ENCODE peak calls at places on chromosomes 5 and 9, in nine cellular contexts. K is epithelial cell of prostate; R is H9; P is IMR-90; J is OCI-LY7; F is neuronal stem cell; O is left lung; I is tibial nerve; D is CD4-positive, alpha-beta T cell. Z is an unnamed sample.
A peak's percentile ranks its signal among the peaks of the same experiment; 100 is the strongest.

GRCh38 chr9:7144265-7145046 is 386.7 kb downstream of the KDM4C start:
- DNase-seq in F (no peak), O (no peak), P (no peak), J (no peak), R (no peak), I (no peak), K (no peak), D (no peak), Z (no peak)

GRCh38 chr5:41883243-41883642 is 13.0 kb upstream of the OXCT1 start:
- DNase-seq in F (no peak), J (no peak), K (no peak), I (no peak), R (no peak), O (no peak), D (no peak), P (no peak), Z (no peak)

GRCh38 chr5:82396871-82397514 is 118.8 kb upstream of the RPS23 start:
- DNase-seq in D (no peak), P (peak; percentile 99), I (peak; percentile 61), F (no peak), O (peak; percentile 83), R (no peak), K (peak; percentile 93), J (no peak), Z (peak; percentile 2)

GRCh38 chr9:109014267-109015025 is 1.1 kb upstream of the CTNNAL1 start:
- DNase-seq in J (no peak), F (no peak), I (no peak), D (no peak), K (no peak), P (peak; percentile 78), R (no peak), O (no peak), Z (no peak)

GRCh38 chr9:137607141-137607857 is 1.8 kb downstream of the ARRDC1 start:
- DNase-seq in D (no peak), I (no peak), J (no peak), P (peak; percentile 33), O (no peak), K (no peak), F (no peak), R (no peak), Z (no peak)

GRCh38 chr5:89313804-89314588 is 431.0 kb upstream of the MEF2C start:
- DNase-seq in I (no peak), P (peak; percentile 96), O (no peak), J (peak; percentile 3), R (no peak), K (peak; percentile 66), F (no peak), D (no peak), Z (no peak)

GRCh38 chr5:31280210-31280609 is 86.7 kb downstream of the CDH6 start:
- DNase-seq in J (no peak), I (no peak), K (no peak), F (no peak), D (no peak), O (no peak), P (peak; percentile 37), R (no peak), Z (no peak)

GRCh38 chr5:38105231-38105570 is 153.2 kb upstream of the EGFLAM start:
- DNase-seq in O (no peak), K (no peak), P (no peak), J (no peak), R (peak; percentile 41), I (no peak), F (no peak), D (no peak), Z (no peak)

GRCh38 chr5:83374547-83374946 is 97.0 kb upstream of the VCAN start:
- DNase-seq in D (no peak), O (no peak), K (no peak), I (peak; percentile 63), F (no peak), P (peak; percentile 67), R (no peak), J (no peak), Z (no peak)

GRCh38 chr5:124935060-124935459 is 188.6 kb upstream of the ZNF608 start:
- DNase-seq in F (no peak), R (no peak), P (no peak), K (no peak), D (no peak), J (peak; percentile 82), I (no peak), O (no peak), Z (no peak)

GRCh38 chr9:16039988-16040761 is 487.3 kb downstream of the CCDC171 start:
- DNase-seq in J (no peak), F (peak; percentile 66), R (peak; percentile 48), O (no peak), I (no peak), K (no peak), D (no peak), P (peak; percentile 81), Z (no peak)

GRCh38 chr9:111993319-111993718 is 96.7 kb downstream of the UGCG start:
- DNase-seq in R (no peak), K (no peak), D (no peak), J (no peak), I (no peak), O (no peak), F (no peak), P (no peak), Z (no peak)

GRCh38 chr5:74281191-74281590 is 359.3 kb downstream of the ENC1 start:
- DNase-seq in O (no peak), D (no peak), I (no peak), K (no peak), F (no peak), P (no peak), J (no peak), R (no peak), Z (no peak)

GRCh38 chr5:10232386-10232785 is 17.3 kb downstream of the ATPSCKMT start:
- DNase-seq in J (no peak), P (no peak), D (no peak), R (no peak), I (no peak), K (no peak), F (no peak), O (no peak), Z (no peak)

GRCh38 chr5:138033275-138033808 is 463 bp upstream of the FAM13B start:
- DNase-seq in J (no peak), O (no peak), K (no peak), P (no peak), I (peak; percentile 17), R (no peak), F (no peak), D (no peak), Z (no peak)

GRCh38 chr5:171596391-171596878 is 177.0 kb downstream of the FGF18 start:
- DNase-seq in P (peak; percentile 94), J (no peak), D (no peak), K (no peak), F (no peak), R (peak; percentile 68), O (peak; percentile 74), I (no peak), Z (no peak)

GRCh38 chr5:74598731-74599624 is 41.5 kb downstream of the ENC1 start:
- DNase-seq in R (no peak), F (no peak), D (no peak), J (no peak), O (no peak), P (peak; percentile 75), I (no peak), K (no peak), Z (no peak)

GRCh38 chr5:14223372-14223771 is 80.2 kb downstream of the TRIO start:
- DNase-seq in R (no peak), O (no peak), J (peak; percentile 67), K (no peak), D (no peak), I (no peak), F (no peak), P (no peak), Z (no peak)
- H3K27ac ChIP-seq in R (no peak overlapping the region), O (no peak overlapping the region), J (peak overlapping the region; percentile 66), K (no peak overlapping the region), D (no peak overlapping the region), I (no peak overlapping the region), F (no peak overlapping the region), P (peak overlapping the region; percentile 7), Z (no peak overlapping the region)

GRCh38 chr9:38091310-38092199 is 22.5 kb upstream of the SHB start:
- DNase-seq in P (no peak), I (no peak), K (no peak), O (no peak), J (no peak), F (no peak), D (no peak), R (no peak), Z (no peak)
- H3K27ac ChIP-seq in P (no peak overlapping the region), I (no peak overlapping the region), K (no peak overlapping the region), O (no peak overlapping the region), J (no peak overlapping the region), F (no peak overlapping the region), D (no peak overlapping the region), R (no peak overlapping the region), Z (no peak overlapping the region)

DNA sequence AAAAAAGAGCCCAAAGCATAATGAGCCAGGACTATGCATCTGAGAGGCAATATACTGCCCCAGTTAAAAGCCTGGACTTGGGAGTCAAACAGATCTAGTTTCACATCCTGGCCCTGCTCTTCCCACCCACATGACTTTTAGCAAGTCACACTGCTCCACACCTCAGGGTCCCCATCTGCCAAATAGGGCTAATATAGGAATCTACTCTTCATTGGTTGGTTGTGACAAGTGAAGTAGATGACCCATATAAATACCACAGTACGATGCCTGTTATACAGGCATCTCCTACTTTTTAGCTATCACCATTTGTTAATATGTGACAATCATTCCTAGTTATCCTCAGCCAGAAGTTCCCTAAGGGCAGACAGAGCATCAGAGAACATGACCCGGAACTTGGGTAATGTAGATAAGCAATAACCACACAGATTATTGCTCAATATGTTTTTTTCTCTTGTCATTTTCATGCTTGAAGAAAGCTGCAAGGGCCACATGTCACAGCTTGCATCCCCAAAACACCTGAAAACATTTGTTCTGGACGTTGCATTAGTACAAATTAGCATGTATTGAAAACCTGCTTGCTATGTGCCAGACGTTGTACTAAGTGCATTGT is 20.4 kb downstream of the ADAM19 start:
- DNase-seq in F (no peak), O (no peak), J (no peak), K (no peak), P (no peak), R (no peak), I (no peak), D (no peak), Z (no peak)
- H3K27ac ChIP-seq in F (no peak overlapping the region), O (no peak overlapping the region), J (no peak overlapping the region), K (peak overlapping the region; percentile 87), P (no peak overlapping the region), R (no peak overlapping the region), I (no peak overlapping the region), D (peak overlapping the region; percentile 22), Z (no peak overlapping the region)

DNA sequence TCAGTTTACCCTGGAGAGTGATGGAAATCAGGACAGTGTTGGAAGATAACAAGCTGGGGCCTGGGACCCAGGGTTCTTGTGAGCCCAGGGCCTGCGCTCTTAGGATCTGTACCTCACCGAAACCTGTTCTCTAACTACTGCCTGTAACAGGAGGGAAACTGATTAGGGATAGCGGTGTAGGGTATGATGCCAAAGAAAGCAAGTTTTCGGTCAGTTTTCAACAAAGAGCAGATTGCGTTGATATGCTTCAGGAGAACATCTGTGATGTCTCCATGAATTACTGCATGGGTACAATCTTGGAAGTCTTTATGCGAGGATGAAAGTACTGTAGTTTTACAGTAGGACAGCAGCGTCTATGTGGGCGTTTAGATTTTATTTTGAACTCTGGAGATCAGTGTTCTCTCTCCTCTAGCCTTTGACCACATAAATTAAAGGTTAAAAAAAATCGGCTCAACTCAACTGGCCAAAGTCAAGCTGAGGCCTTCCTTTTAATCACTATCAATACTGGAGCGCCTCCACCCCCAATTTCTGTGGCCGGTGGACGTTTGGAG is 3.1 kb downstream of the NFIL3 start:
- DNase-seq in O (no peak), I (no peak), R (no peak), D (no peak), P (peak; percentile 43), F (no peak), K (no peak), J (no peak), Z (no peak)
- H3K27ac ChIP-seq in O (peak overlapping the region; percentile 97), I (peak overlapping the region; percentile 91), R (no peak overlapping the region), D (no peak overlapping the region), P (peak overlapping the region; percentile 97), F (no peak overlapping the region), K (peak overlapping the region; percentile 92), J (no peak overlapping the region), Z (no peak overlapping the region)

Z was measured in caudate nucleus.